ENCODE peak calls at places on chromosomes 16 and 17, in eight cellular contexts. V is NCI-H2029 treated with DMSO at 0.1 percent for 48 hours, O is cardiac fibroblast, L is left lobe of liver, K is iPS DF 6.9, Y is substantia nigra, G is progenitor cell of endocrine pancreas, Q is neural crest cell. W is an unnamed sample.
A peak's percentile ranks its signal among the peaks of the same experiment; 100 is the strongest.

GRCh38 chr17:80673152-80673920 is 128.7 kb downstream of the RPTOR start:
- DNase-seq in V (no peak), O (no peak), L (no peak), K (no peak), Y (no peak), G (no peak), Q (peak; percentile 44), W (no peak)

GRCh38 chr17:63516910-63517824 is 6.0 kb upstream of the KCNH6 start:
- DNase-seq in V (no peak), O (peak; percentile 54), L (no peak), K (no peak), Y (no peak), G (no peak), Q (no peak), W (no peak)

GRCh38 chr17:41976142-41976768 is 9.7 kb downstream of the CNP start:
- DNase-seq in V (no peak), O (no peak), L (no peak), K (no peak), Y (no peak), G (no peak), Q (no peak), W (peak; percentile 33)

GRCh38 chr17:49450735-49451134 is 36.1 kb upstream of the PHB1 start:
- DNase-seq in V (no peak), O (peak; percentile 35), L (no peak), K (no peak), Y (no peak), G (no peak), Q (no peak), W (no peak)

GRCh38 chr16:8751481-8752311 is 45.7 kb downstream of the TMEM186 start:
- DNase-seq in V (no peak), O (peak; percentile 66), L (no peak), K (no peak), Y (no peak), G (no peak), Q (no peak), W (no peak)

GRCh38 chr16:64910351-64910750 is 211.5 kb downstream of the CDH11 start:
- DNase-seq in V (no peak), O (peak; percentile 98), L (no peak), K (no peak), Y (no peak), G (no peak), Q (no peak), W (no peak)

GRCh38 chr17:74818306-74818705 is 41.4 kb downstream of the GRIN2C start:
- DNase-seq in V (no peak), O (no peak), L (no peak), K (no peak), Y (no peak), G (no peak), Q (no peak), W (no peak)

GRCh38 chr16:72947379-72948237 is 100.3 kb downstream of the ZFHX3 start:
- DNase-seq in V (no peak), O (peak; percentile 63), L (peak; percentile 96), K (no peak), Y (no peak), G (no peak), Q (no peak), W (no peak)

GRCh38 chr16:82580293-82580900 is 46.4 kb upstream of the CDH13 start:
- DNase-seq in V (peak; percentile 19), O (peak; percentile 18), L (no peak), K (no peak), Y (no peak), G (no peak), Q (no peak), W (no peak)

GRCh38 chr16:77683845-77684526 is 38.3 kb upstream of the NUDT7 start:
- DNase-seq in V (no peak), O (no peak), L (no peak), K (no peak), Y (no peak), G (no peak), Q (no peak), W (no peak)

GRCh38 chr17:38891441-38891840 is 21.6 kb downstream of the LASP1 start:
- DNase-seq in V (no peak), O (no peak), L (no peak), K (no peak), Y (no peak), G (no peak), Q (no peak), W (no peak)